ENCODE peak calls at places on chromosome 1, in seven cellular contexts. I is GM12878, Z is GM12892, B is SK-N-SH, C is HepG2, S is K562, P is H1. G is an unnamed sample.

GRCh38 chr1:40592107-40592773 is 60.8 kb downstream of the ZNF684 start:
- DNase-seq in P (no peak), C (peak; percentile 28), Z (no peak), S (peak; percentile 44), B (peak; percentile 51), I (no peak), G (no peak)

GRCh38 chr1:2801535-2802291 is at the start of gene TTC34:
- DNase-seq in C (peak; percentile 16), P (no peak), S (peak; percentile 90), I (no peak), Z (no peak), B (peak; percentile 76), G (peak; percentile 88)

GRCh38 chr1:150161747-150162581 is 12.2 kb downstream of the PLEKHO1 start:
- DNase-seq in S (no peak), C (no peak), B (no peak), P (no peak), I (no peak), Z (no peak), G (no peak)

GRCh38 chr1:1073743-1074587 is at the start of gene RNF223:
- DNase-seq in B (no peak), P (no peak), S (peak; percentile 38), I (no peak), Z (no peak), C (no peak), G (no peak)

GRCh38 chr1:51976831-51977602 is 13.5 kb downstream of the RAB3B start:
- DNase-seq in C (peak; percentile 72), P (no peak), B (no peak), Z (no peak), S (no peak), I (no peak), G (no peak)

GRCh38 chr1:41661428-41662060 is 177.1 kb upstream of the EDN2 start:
- DNase-seq in B (no peak), I (no peak), C (no peak), Z (no peak), S (no peak), P (no peak), G (no peak)

GRCh38 chr1:96220644-96221043 is 500.9 kb upstream of the PTBP2 start:
- DNase-seq in C (no peak), I (no peak), B (no peak), S (no peak), Z (no peak), P (no peak), G (no peak)

GRCh38 chr1:210292276-210292851 is 36.3 kb upstream of the HHAT start:
- DNase-seq in S (peak; percentile 24), I (no peak), Z (peak; percentile 45), B (peak; percentile 80), P (no peak), C (no peak), G (peak; percentile 51)

GRCh38 chr1:17251699-17252376 is 2.9 kb downstream of the PADI3 start:
- DNase-seq in Z (no peak), I (no peak), C (no peak), P (no peak), B (no peak), S (no peak), G (no peak)

GRCh38 chr1:68049941-68050878 is at the start of gene DIRAS3:
- DNase-seq in C (no peak), S (no peak), P (no peak), I (no peak), B (peak; percentile 34), Z (no peak), G (no peak)

GRCh38 chr1:70382682-70383081 is 28.2 kb upstream of the ANKRD13C start:
- DNase-seq in B (no peak), P (no peak), C (no peak), Z (no peak), S (no peak), I (no peak), G (peak; percentile 15)

GRCh38 chr1:22024485-22025367 is 23.3 kb downstream of the CELA3A start:
- DNase-seq in B (peak; percentile 64), P (no peak), C (peak; percentile 72), I (no peak), Z (peak; percentile 51), S (peak; percentile 70), G (no peak)

GRCh38 chr1:36948147-36948546 is 86.2 kb downstream of the GRIK3 start:
- DNase-seq in S (no peak), B (no peak), P (no peak), I (no peak), C (no peak), Z (no peak), G (no peak)

GRCh38 chr1:26537951-26538352 is 8.4 kb downstream of the RPS6KA1 start:
- DNase-seq in S (peak; percentile 54), C (peak; percentile 39), P (no peak), Z (no peak), I (no peak), B (no peak), G (no peak)

GRCh38 chr1:233988963-233989696 is 84.7 kb downstream of the SLC35F3 start:
- DNase-seq in I (no peak), Z (no peak), S (no peak), B (no peak), P (no peak), C (no peak), G (no peak)

GRCh38 chr1:53326598-53327182 is 1.2 kb downstream of the LRP8 start:
- DNase-seq in P (no peak), C (no peak), S (no peak), I (no peak), B (peak; percentile 76), Z (peak; percentile 62), G (peak; percentile 61)

GRCh38 chr1:224301391-224301790 is 28.6 kb downstream of the NVL start:
- DNase-seq in B (no peak), Z (no peak), C (no peak), I (no peak), S (no peak), P (no peak), G (no peak)

GRCh38 chr1:152029144-152029936 is 7.5 kb downstream of the S100A11 start:
- DNase-seq in Z (no peak), P (no peak), C (no peak), S (no peak), I (no peak), B (no peak), G (no peak)

GRCh38 chr1:115327270-115327669 is 10.8 kb downstream of the NGF start:
- DNase-seq in Z (no peak), S (no peak), B (no peak), C (no peak), I (no peak), P (no peak), G (no peak)

GRCh38 chr1:95287825-95288224 is 53.8 kb downstream of the RWDD3 start:
- DNase-seq in B (no peak), C (peak; percentile 20), S (no peak), I (no peak), P (no peak), Z (no peak), G (no peak)

GRCh38 chr1:213326666-213327317 is 275.8 kb downstream of the RPS6KC1 start:
- DNase-seq in S (no peak), P (no peak), Z (no peak), I (no peak), C (no peak), B (no peak), G (no peak)

GRCh38 chr1:51264470-51264869 is 28.4 kb downstream of the RNF11 start:
- DNase-seq in P (no peak), B (no peak), I (no peak), C (no peak), S (no peak), Z (no peak), G (no peak)

GRCh38 chr1:244413736-244414135 is 38.0 kb downstream of the ADSS2 start:
- DNase-seq in B (no peak), P (no peak), C (no peak), I (no peak), S (no peak), Z (no peak), G (no peak)

GRCh38 chr1:154753426-154753825 is 116.7 kb downstream of the KCNN3 start:
- DNase-seq in S (no peak), C (no peak), Z (no peak), B (no peak), I (no peak), P (no peak), G (no peak)

GRCh38 chr1:233113713-233114028 is 163.3 kb downstream of the NTPCR start:
- DNase-seq in C (no peak), Z (no peak), I (no peak), B (no peak), S (no peak), P (no peak), G (no peak)

GRCh38 chr1:167977245-167977644 is 40.4 kb upstream of the MPC2 start:
- DNase-seq in S (no peak), P (no peak), I (no peak), Z (no peak), B (no peak), C (no peak), G (no peak)

GRCh38 chr1:54886724-54887664 is at the start of gene DHCR24:
- DNase-seq in B (peak; percentile 99), P (peak; percentile 49), I (peak; percentile 45), S (peak; percentile 100), Z (peak; percentile 98), C (peak; percentile 77), G (peak; percentile 97)
- TF ChIP-seq POLR2AphosphoS5 in B (no peak), P (no peak), I (peak; percentile 76), S (peak; percentile 74), Z (peak; percentile 82), C (peak; percentile 89), G (peak; percentile 76)

GRCh38 chr1:60037669-60038068 is 35.9 kb downstream of the C1orf87 start:
- DNase-seq in I (no peak), S (no peak), C (no peak), P (no peak), Z (no peak), B (no peak), G (no peak)
- TF ChIP-seq TAF1 in I (no peak), S (no peak), C (no peak), P (no peak), Z (no peak), B (no peak), G (no peak)

GRCh38 chr1:207999274-207999915 is 88.5 kb upstream of the CD34 start:
- DNase-seq in I (no peak), P (no peak), S (no peak), C (no peak), B (no peak), Z (no peak), G (no peak)

GRCh38 chr1:207995576-207995975 is 84.7 kb upstream of the CD34 start:
- DNase-seq in Z (no peak), P (no peak), I (no peak), C (no peak), S (no peak), B (no peak), G (no peak)

GRCh38 chr1:207998691-207999090 is 87.8 kb upstream of the CD34 start:
- DNase-seq in C (no peak), I (no peak), B (no peak), Z (no peak), S (no peak), P (no peak), G (no peak)

GRCh38 chr1:207996632-207997031 is 85.7 kb upstream of the CD34 start:
- DNase-seq in C (no peak), S (no peak), I (no peak), B (no peak), P (no peak), Z (no peak), G (no peak)

GRCh38 chr1:207997486-207998268 is 86.8 kb upstream of the CD34 start:
- DNase-seq in Z (peak; percentile 29), P (no peak), B (peak; percentile 74), S (peak; percentile 79), C (peak; percentile 52), I (no peak), G (peak; percentile 38)
- TF ChIP-seq POLR2AphosphoS5 in Z (no peak), P (no peak), B (no peak), S (no peak), C (no peak), I (no peak), G (no peak)

GRCh38 chr1:172845371-172845770 is 186.5 kb downstream of the FASLG start:
- DNase-seq in B (no peak), P (no peak), Z (no peak), C (no peak), I (no peak), S (no peak), G (no peak)
- TF ChIP-seq TAF1 in B (no peak), P (no peak), Z (no peak), C (no peak), I (no peak), S (no peak), G (no peak)